ENCODE peak calls at places on chromosomes 3 and 15, in ten cellular contexts. One of them, this sample, is unnamed.

GRCh38 chr3:115287198-115287597 is 140.1 kb upstream of the ZBTB20 start:
- DNase-seq in OCI-LY7: no peak
- DNase-seq in A549: no peak
- DNase-seq in mucosa of descending colon: no peak
- DNase-seq in adrenal gland: no peak
- DNase-seq in sigmoid colon: no peak
- DNase-seq in cardiac fibroblast: no peak
- DNase-seq in transverse colon: no peak
- DNase-seq in PC-9: no peak
- DNase-seq in colonic mucosa: no peak
- DNase-seq in this sample: no peak

GRCh38 chr3:36366308-36366707 is 14.0 kb upstream of the STAC start:
- DNase-seq in OCI-LY7: no peak
- DNase-seq in A549: no peak
- DNase-seq in mucosa of descending colon: no peak
- DNase-seq in adrenal gland: no peak
- DNase-seq in sigmoid colon: no peak
- DNase-seq in cardiac fibroblast: no peak
- DNase-seq in transverse colon: no peak
- DNase-seq in PC-9: no peak
- DNase-seq in colonic mucosa: no peak
- DNase-seq in this sample: no peak

GRCh38 chr3:177420643-177421042 is 223.4 kb upstream of the TBL1XR1 start:
- DNase-seq in OCI-LY7: no peak
- DNase-seq in A549: no peak
- DNase-seq in mucosa of descending colon: no peak
- DNase-seq in adrenal gland: no peak
- DNase-seq in sigmoid colon: no peak
- DNase-seq in cardiac fibroblast: peak; percentile 28
- DNase-seq in transverse colon: no peak
- DNase-seq in PC-9: no peak
- DNase-seq in colonic mucosa: no peak
- DNase-seq in this sample: peak; percentile 62

GRCh38 chr3:11140054-11140712 is 14.1 kb upstream of the HRH1 start:
- DNase-seq in OCI-LY7: peak; percentile 57
- DNase-seq in A549: no peak
- DNase-seq in mucosa of descending colon: peak; percentile 90
- DNase-seq in adrenal gland: no peak
- DNase-seq in sigmoid colon: no peak
- DNase-seq in cardiac fibroblast: peak; percentile 83
- DNase-seq in transverse colon: peak; percentile 80
- DNase-seq in PC-9: peak; percentile 77
- DNase-seq in colonic mucosa: peak; percentile 87
- DNase-seq in this sample: no peak

GRCh38 chr15:70479056-70479455 is 284.3 kb downstream of the UACA start:
- DNase-seq in OCI-LY7: no peak
- DNase-seq in A549: no peak
- DNase-seq in mucosa of descending colon: no peak
- DNase-seq in adrenal gland: no peak
- DNase-seq in sigmoid colon: no peak
- DNase-seq in cardiac fibroblast: no peak
- DNase-seq in transverse colon: no peak
- DNase-seq in PC-9: no peak
- DNase-seq in colonic mucosa: no peak
- DNase-seq in this sample: no peak

GRCh38 chr15:101455291-101455916 is 34.1 kb downstream of the PCSK6 start:
- DNase-seq in OCI-LY7: no peak
- DNase-seq in A549: no peak
- DNase-seq in mucosa of descending colon: no peak
- DNase-seq in adrenal gland: peak; percentile 66
- DNase-seq in sigmoid colon: no peak
- DNase-seq in cardiac fibroblast: no peak
- DNase-seq in transverse colon: no peak
- DNase-seq in PC-9: no peak
- DNase-seq in colonic mucosa: no peak
- DNase-seq in this sample: peak; percentile 34

GRCh38 chr3:56052219-56052618 is 416.0 kb downstream of the ERC2 start:
- DNase-seq in OCI-LY7: no peak
- DNase-seq in A549: no peak
- DNase-seq in mucosa of descending colon: no peak
- DNase-seq in adrenal gland: no peak
- DNase-seq in sigmoid colon: no peak
- DNase-seq in cardiac fibroblast: no peak
- DNase-seq in transverse colon: no peak
- DNase-seq in PC-9: no peak
- DNase-seq in colonic mucosa: no peak
- DNase-seq in this sample: no peak

GRCh38 chr15:90142216-90143175 is 40.2 kb upstream of the IDH2 start:
- DNase-seq in OCI-LY7: no peak
- DNase-seq in A549: no peak
- DNase-seq in mucosa of descending colon: no peak
- DNase-seq in adrenal gland: no peak
- DNase-seq in sigmoid colon: no peak
- DNase-seq in cardiac fibroblast: no peak
- DNase-seq in transverse colon: no peak
- DNase-seq in PC-9: no peak
- DNase-seq in colonic mucosa: no peak
- DNase-seq in this sample: no peak

GRCh38 chr3:9130318-9131110 is 118.9 kb downstream of the SRGAP3 start:
- DNase-seq in OCI-LY7: no peak
- DNase-seq in A549: no peak
- DNase-seq in mucosa of descending colon: peak; percentile 29
- DNase-seq in adrenal gland: no peak
- DNase-seq in sigmoid colon: no peak
- DNase-seq in cardiac fibroblast: no peak
- DNase-seq in transverse colon: no peak
- DNase-seq in PC-9: no peak
- DNase-seq in colonic mucosa: peak; percentile 29
- DNase-seq in this sample: no peak

GRCh38 chr3:188937389-188937788 is 234.4 kb upstream of the TPRG1 start:
- DNase-seq in OCI-LY7: no peak
- DNase-seq in A549: no peak
- DNase-seq in mucosa of descending colon: no peak
- DNase-seq in adrenal gland: no peak
- DNase-seq in sigmoid colon: no peak
- DNase-seq in cardiac fibroblast: peak; percentile 63
- DNase-seq in transverse colon: no peak
- DNase-seq in PC-9: no peak
- DNase-seq in colonic mucosa: no peak
- DNase-seq in this sample: no peak

GRCh38 chr3:105066106-105066839 is 300.4 kb upstream of the ALCAM start:
- DNase-seq in OCI-LY7: no peak
- DNase-seq in A549: no peak
- DNase-seq in mucosa of descending colon: no peak
- DNase-seq in adrenal gland: no peak
- DNase-seq in sigmoid colon: no peak
- DNase-seq in cardiac fibroblast: no peak
- DNase-seq in transverse colon: no peak
- DNase-seq in PC-9: no peak
- DNase-seq in colonic mucosa: no peak
- DNase-seq in this sample: no peak

GRCh38 chr3:58026598-58026997 is 18.4 kb downstream of the FLNB start:
- DNase-seq in OCI-LY7: no peak
- DNase-seq in A549: no peak
- DNase-seq in mucosa of descending colon: no peak
- DNase-seq in adrenal gland: no peak
- DNase-seq in sigmoid colon: no peak
- DNase-seq in cardiac fibroblast: no peak
- DNase-seq in transverse colon: no peak
- DNase-seq in PC-9: no peak
- DNase-seq in colonic mucosa: no peak
- DNase-seq in this sample: no peak

GRCh38 chr15:48800811-48801460 is 9.9 kb downstream of the CEP152 start:
- DNase-seq in OCI-LY7: peak; percentile 13
- DNase-seq in A549: peak; percentile 3
- DNase-seq in mucosa of descending colon: no peak
- DNase-seq in adrenal gland: no peak
- DNase-seq in sigmoid colon: no peak
- DNase-seq in cardiac fibroblast: peak; percentile 78
- DNase-seq in transverse colon: no peak
- DNase-seq in PC-9: no peak
- DNase-seq in colonic mucosa: no peak
- DNase-seq in this sample: peak; percentile 59

GRCh38 chr3:179046497-179047353 is 24.9 kb downstream of the ZMAT3 start:
- DNase-seq in OCI-LY7: peak; percentile 4
- DNase-seq in A549: no peak
- DNase-seq in mucosa of descending colon: no peak
- DNase-seq in adrenal gland: no peak
- DNase-seq in sigmoid colon: no peak
- DNase-seq in cardiac fibroblast: peak; percentile 37
- DNase-seq in transverse colon: no peak
- DNase-seq in PC-9: no peak
- DNase-seq in colonic mucosa: no peak
- DNase-seq in this sample: no peak

DNA sequence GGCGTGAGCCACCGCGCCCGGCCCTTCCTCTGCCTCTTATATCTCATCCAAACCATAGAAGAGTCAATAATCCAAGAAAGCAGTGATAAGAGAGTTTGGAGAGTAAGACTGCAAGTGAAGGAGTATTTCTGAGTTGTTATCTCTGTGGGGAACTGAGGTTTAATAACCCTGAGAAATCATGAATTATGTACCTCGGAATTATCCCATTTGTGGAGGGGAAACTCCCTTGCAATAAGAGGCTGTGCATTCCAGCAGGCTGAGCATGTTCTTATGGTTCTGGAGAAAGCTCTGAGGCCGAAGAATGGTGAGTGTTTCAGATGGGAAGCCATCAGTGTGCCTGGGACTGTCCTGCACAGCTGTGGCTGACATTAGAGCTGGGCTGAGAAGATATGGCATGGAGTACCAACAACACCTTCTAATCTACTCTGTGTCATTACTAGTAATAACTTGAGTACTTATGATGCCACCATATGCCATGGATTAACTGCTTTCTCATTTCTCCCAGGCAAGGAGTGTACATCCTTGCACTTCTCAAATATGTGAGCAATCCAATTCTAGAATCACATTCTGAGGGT is 31.4 kb upstream of the NOX5 start:
- DNase-seq in OCI-LY7: no peak
- DNase-seq in A549: no peak
- DNase-seq in mucosa of descending colon: no peak
- DNase-seq in adrenal gland: no peak
- DNase-seq in sigmoid colon: no peak
- DNase-seq in cardiac fibroblast: no peak
- DNase-seq in transverse colon: no peak
- DNase-seq in PC-9: no peak
- DNase-seq in colonic mucosa: no peak
- DNase-seq in this sample: no peak
- TF ChIP-seq CTCF in OCI-LY7: no peak
- TF ChIP-seq CTCF in A549: no peak
- TF ChIP-seq CTCF in mucosa of descending colon: no peak
- TF ChIP-seq CTCF in adrenal gland: no peak
- TF ChIP-seq CTCF in sigmoid colon: no peak
- TF ChIP-seq CTCF in cardiac fibroblast: no peak
- TF ChIP-seq CTCF in transverse colon: no peak
- TF ChIP-seq CTCF in PC-9: no peak
- TF ChIP-seq CTCF in colonic mucosa: no peak
- TF ChIP-seq CTCF in this sample: no peak

GRCh38 chr3:62416109-62416508 is 42.8 kb upstream of the FEZF2 start:
- DNase-seq in OCI-LY7: no peak
- DNase-seq in A549: no peak
- DNase-seq in mucosa of descending colon: no peak
- DNase-seq in adrenal gland: no peak
- DNase-seq in sigmoid colon: no peak
- DNase-seq in cardiac fibroblast: no peak
- DNase-seq in transverse colon: no peak
- DNase-seq in PC-9: no peak
- DNase-seq in colonic mucosa: no peak
- DNase-seq in this sample: no peak

GRCh38 chr3:62415312-62415791 is 42.0 kb upstream of the FEZF2 start:
- DNase-seq in OCI-LY7: no peak
- DNase-seq in A549: no peak
- DNase-seq in mucosa of descending colon: no peak
- DNase-seq in adrenal gland: no peak
- DNase-seq in sigmoid colon: no peak
- DNase-seq in cardiac fibroblast: no peak
- DNase-seq in transverse colon: no peak
- DNase-seq in PC-9: no peak
- DNase-seq in colonic mucosa: no peak
- DNase-seq in this sample: no peak

DNA sequence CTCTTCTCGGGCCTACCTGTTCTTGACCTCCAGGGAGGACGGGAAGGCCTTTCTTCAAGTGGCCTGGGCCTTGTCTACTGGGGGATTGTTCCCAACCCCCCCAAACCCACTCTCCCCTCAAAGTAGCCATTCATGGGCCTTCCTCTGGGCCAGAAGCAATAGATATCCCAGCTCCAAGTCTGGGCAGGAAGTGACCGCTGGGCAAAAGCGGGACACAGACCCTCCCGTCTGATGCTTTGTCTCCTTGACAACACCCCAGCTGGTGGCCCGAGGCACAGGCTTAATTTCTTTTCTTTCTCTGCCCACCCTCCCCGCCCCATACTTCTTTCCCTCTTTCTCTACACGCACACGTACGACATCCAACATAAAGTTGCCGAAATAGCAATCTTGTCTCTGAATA is 41.4 kb upstream of the FEZF2 start:
- DNase-seq in OCI-LY7: no peak
- DNase-seq in A549: no peak
- DNase-seq in mucosa of descending colon: no peak
- DNase-seq in adrenal gland: no peak
- DNase-seq in sigmoid colon: no peak
- DNase-seq in cardiac fibroblast: no peak
- DNase-seq in transverse colon: no peak
- DNase-seq in PC-9: no peak
- DNase-seq in colonic mucosa: no peak
- DNase-seq in this sample: no peak
- H3K4me3 ChIP-seq in OCI-LY7: no peak overlapping the region
- H3K4me3 ChIP-seq in A549: no peak overlapping the region
- H3K4me3 ChIP-seq in mucosa of descending colon: no peak overlapping the region
- H3K4me3 ChIP-seq in adrenal gland: no peak overlapping the region
- H3K4me3 ChIP-seq in sigmoid colon: no peak overlapping the region
- H3K4me3 ChIP-seq in cardiac fibroblast: no peak overlapping the region
- H3K4me3 ChIP-seq in transverse colon: no peak overlapping the region
- H3K4me3 ChIP-seq in PC-9: no peak overlapping the region
- H3K4me3 ChIP-seq in colonic mucosa: no peak overlapping the region
- H3K4me3 ChIP-seq in this sample: no peak overlapping the region

GRCh38 chr3:52299815-52300611 is 12.4 kb downstream of the GLYCTK start:
- DNase-seq in OCI-LY7: peak; percentile 17
- DNase-seq in A549: no peak
- DNase-seq in mucosa of descending colon: peak; percentile 16
- DNase-seq in adrenal gland: peak; percentile 96
- DNase-seq in sigmoid colon: no peak
- DNase-seq in cardiac fibroblast: peak; percentile 32
- DNase-seq in transverse colon: no peak
- DNase-seq in PC-9: peak; percentile 36
- DNase-seq in colonic mucosa: no peak
- DNase-seq in this sample: peak; percentile 56
- TF ChIP-seq CTCF in OCI-LY7: no peak
- TF ChIP-seq CTCF in A549: no peak
- TF ChIP-seq CTCF in mucosa of descending colon: no peak
- TF ChIP-seq CTCF in adrenal gland: peak; percentile 38
- TF ChIP-seq CTCF in sigmoid colon: no peak
- TF ChIP-seq CTCF in cardiac fibroblast: peak; percentile 21
- TF ChIP-seq CTCF in transverse colon: no peak
- TF ChIP-seq CTCF in PC-9: no peak
- TF ChIP-seq CTCF in colonic mucosa: no peak
- TF ChIP-seq CTCF in this sample: peak; percentile 8

DNA sequence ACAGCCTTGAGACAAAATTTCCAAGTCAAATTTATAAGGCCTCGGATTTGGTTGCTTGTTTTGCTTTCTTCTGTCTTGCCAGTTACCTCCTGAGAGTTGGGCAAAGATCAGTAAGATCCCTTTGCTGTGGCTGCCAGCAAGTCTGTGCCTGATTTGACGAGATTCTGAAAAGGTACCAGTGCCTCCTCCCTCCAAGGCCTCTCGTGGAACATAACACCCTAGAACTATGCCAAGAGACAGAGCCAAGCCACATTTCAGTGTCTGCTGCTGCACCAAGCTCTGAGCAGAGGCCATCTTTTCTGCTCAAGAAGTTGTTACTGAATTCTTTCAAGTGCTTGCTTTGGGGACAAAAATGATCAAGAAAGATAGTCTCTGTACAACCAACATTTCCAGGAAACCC is 61.0 kb downstream of the GTPBP8 start:
- DNase-seq in OCI-LY7: no peak
- DNase-seq in A549: no peak
- DNase-seq in mucosa of descending colon: no peak
- DNase-seq in adrenal gland: peak; percentile 16
- DNase-seq in sigmoid colon: peak; percentile 82
- DNase-seq in cardiac fibroblast: no peak
- DNase-seq in transverse colon: no peak
- DNase-seq in PC-9: no peak
- DNase-seq in colonic mucosa: no peak
- DNase-seq in this sample: no peak
- H3K4me3 ChIP-seq in OCI-LY7: no peak overlapping the region
- H3K4me3 ChIP-seq in A549: no peak overlapping the region
- H3K4me3 ChIP-seq in mucosa of descending colon: no peak overlapping the region
- H3K4me3 ChIP-seq in adrenal gland: no peak overlapping the region
- H3K4me3 ChIP-seq in sigmoid colon: no peak overlapping the region
- H3K4me3 ChIP-seq in cardiac fibroblast: no peak overlapping the region
- H3K4me3 ChIP-seq in transverse colon: no peak overlapping the region
- H3K4me3 ChIP-seq in PC-9: no peak overlapping the region
- H3K4me3 ChIP-seq in colonic mucosa: no peak overlapping the region
- H3K4me3 ChIP-seq in this sample: no peak overlapping the region